ENCODE peak calls at places on chromosome 12, in five cellular contexts. K is stomach, P is endodermal cell, Y is fibroblast of mammary gland, N is prostate gland. O is an unnamed sample.

GRCh38 chr12:1668833-1669543 is 21.9 kb upstream of the ADIPOR2 start:
- DNase-seq in K (no peak), P (peak), Y (no peak), N (no peak), O (no peak)

GRCh38 chr12:24232531-24232930 is 283.1 kb upstream of the SOX5 start:
- DNase-seq in K (no peak), P (no peak), Y (no peak), N (no peak), O (no peak)

GRCh38 chr12:103546959-103547358 is 40.1 kb upstream of the STAB2 start:
- DNase-seq in K (no peak), P (no peak), Y (no peak), N (no peak), O (no peak)

GRCh38 chr12:105672576-105672975 is 342.1 kb downstream of the C12orf75 start:
- DNase-seq in K (peak), P (no peak), Y (no peak), N (no peak), O (peak)

GRCh38 chr12:78835493-78835892 is 29.1 kb upstream of the SYT1 start:
- DNase-seq in K (no peak), P (peak), Y (no peak), N (no peak), O (no peak)

GRCh38 chr12:62426095-62426488 is 40.5 kb upstream of the MON2 start:
- DNase-seq in K (no peak), P (no peak), Y (peak), N (no peak), O (peak)

GRCh38 chr12:3293013-3293412 is 198.0 kb upstream of the PRMT8 start:
- DNase-seq in K (no peak), P (no peak), Y (no peak), N (no peak), O (no peak)

GRCh38 chr12:106634206-106634605 is 51.4 kb downstream of the RFX4 start:
- DNase-seq in K (no peak), P (no peak), Y (no peak), N (no peak), O (no peak)

GRCh38 chr12:55720894-55721444 is 776 bp downstream of the RDH5 start:
- DNase-seq in K (peak), P (peak), Y (peak), N (peak), O (peak)

GRCh38 chr12:108514468-108514972 is 557 bp upstream of the FICD start:
- DNase-seq in K (no peak), P (no peak), Y (no peak), N (no peak), O (no peak)

GRCh38 chr12:116717466-116718457 is 20.1 kb downstream of the SPRING1 start:
- DNase-seq in K (no peak), P (no peak), Y (peak), N (no peak), O (peak)

GRCh38 chr12:116594325-116595038 is 35.3 kb downstream of the MAP1LC3B2 start:
- DNase-seq in K (no peak), P (no peak), Y (no peak), N (no peak), O (no peak)

GRCh38 chr12:9799961-9800360 is 27.3 kb upstream of the KLRF1 start:
- DNase-seq in K (no peak), P (no peak), Y (peak), N (no peak), O (no peak)

GRCh38 chr12:19440916-19441315 is 1.6 kb downstream of the AEBP2 start:
- DNase-seq in K (no peak), P (no peak), Y (no peak), N (no peak), O (peak)

GRCh38 chr12:124884587-124885438 is 21.1 kb upstream of the SCARB1 start:
- DNase-seq in K (peak), P (peak), Y (no peak), N (no peak), O (no peak)

GRCh38 chr12:31245822-31246469 is 80.0 kb downstream of the SINHCAF start:
- DNase-seq in K (no peak), P (peak), Y (no peak), N (no peak), O (peak)

GRCh38 chr12:91078501-91078900 is 20.7 kb upstream of the KERA start:
- DNase-seq in K (no peak), P (no peak), Y (no peak), N (no peak), O (no peak)

GRCh38 chr12:70372881-70373280 is 6.8 kb downstream of the KCNMB4 start:
- DNase-seq in K (no peak), P (no peak), Y (no peak), N (no peak), O (no peak)

GRCh38 chr12:4813741-4814140 is 93.5 kb downstream of the GALNT8 start:
- DNase-seq in K (no peak), P (no peak), Y (no peak), N (no peak), O (no peak)

GRCh38 chr12:50928392-50928791 is 24.0 kb upstream of the HIGD1C start:
- DNase-seq in K (no peak), P (no peak), Y (no peak), N (peak), O (no peak)

GRCh38 chr12:48159976-48160525 is 2.7 kb upstream of the ASB8 start:
- DNase-seq in K (no peak), P (no peak), Y (no peak), N (no peak), O (no peak)

GRCh38 chr12:104643921-104644669 is 187.3 kb downstream of the CHST11 start:
- DNase-seq in K (peak), P (no peak), Y (no peak), N (no peak), O (peak)

GRCh38 chr12:100920493-100920892 is 125.9 kb downstream of the ANO4 start:
- DNase-seq in K (no peak), P (no peak), Y (no peak), N (no peak), O (no peak)

GRCh38 chr12:130800312-130800711 is 38.7 kb downstream of the STX2 start:
- DNase-seq in K (no peak), P (no peak), Y (no peak), N (no peak), O (no peak)

GRCh38 chr12:69679119-69679518 is 20.0 kb downstream of the BEST3 start:
- DNase-seq in K (no peak), P (no peak), Y (peak), N (no peak), O (peak)

GRCh38 chr12:131094831-131095805 is 141.4 kb downstream of the ADGRD1 start:
- DNase-seq in K (no peak), P (peak), Y (no peak), N (no peak), O (no peak)

GRCh38 chr12:14264777-14265176 is 100.7 kb upstream of the ATF7IP start:
- DNase-seq in K (no peak), P (no peak), Y (no peak), N (no peak), O (no peak)

GRCh38 chr12:52091869-52092268 is 12.4 kb downstream of the SMIM41 start:
- DNase-seq in K (peak), P (no peak), Y (no peak), N (no peak), O (no peak)

GRCh38 chr12:47817272-47818006 is 2.3 kb downstream of the HDAC7 start:
- DNase-seq in K (no peak), P (peak), Y (peak), N (no peak), O (no peak)

GRCh38 chr12:32494676-32495075 is 95.3 kb downstream of the FGD4 start:
- DNase-seq in K (no peak), P (no peak), Y (no peak), N (no peak), O (no peak)

GRCh38 chr12:84924956-84925355 is 12.4 kb upstream of the SLC6A15 start:
- DNase-seq in K (no peak), P (no peak), Y (peak), N (no peak), O (peak)

DNA sequence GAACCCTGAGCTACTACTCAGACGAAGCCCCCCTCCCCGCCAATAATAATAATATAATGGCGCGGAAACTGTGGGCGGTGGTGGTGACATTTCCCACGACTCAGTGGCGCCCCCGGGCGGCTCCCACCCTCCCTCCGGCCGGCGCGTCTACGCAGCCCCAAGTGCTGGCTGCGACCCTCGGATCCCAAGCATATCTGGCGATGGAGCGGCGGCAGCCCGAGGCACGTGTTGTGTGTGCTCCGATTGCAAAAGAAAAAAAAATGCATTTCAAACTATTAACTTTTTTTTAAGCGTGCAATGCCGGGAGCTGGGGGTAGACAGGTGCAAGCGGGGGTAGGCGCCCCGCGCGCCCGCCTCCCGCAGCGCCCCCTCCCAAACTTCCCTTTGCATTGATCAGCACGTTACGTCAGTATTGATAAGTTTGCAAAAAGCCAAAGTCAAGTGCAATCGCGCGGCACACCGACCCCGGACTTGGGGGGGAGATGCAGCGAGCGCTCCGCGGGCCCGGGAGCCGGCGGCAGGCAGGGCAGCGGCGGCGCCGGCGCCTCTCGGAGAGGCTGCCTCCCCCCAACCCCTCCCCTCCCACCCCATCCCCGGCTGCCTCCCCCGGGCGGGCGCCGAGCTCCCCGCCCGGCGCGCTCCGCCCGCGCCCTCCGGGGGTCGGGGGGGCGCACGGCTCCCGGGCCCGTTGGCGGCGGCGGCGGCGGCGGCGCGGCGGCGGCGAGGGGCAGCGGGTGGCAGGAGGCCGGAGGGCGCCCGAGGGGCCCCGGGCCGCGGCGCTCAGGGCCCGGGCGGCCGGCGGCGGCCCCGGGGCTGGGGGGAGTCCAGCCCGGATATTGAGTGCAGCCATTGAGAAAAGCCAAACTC is 113.1 kb upstream of the MYL2 start:
- DNase-seq in K (no peak), P (peak), Y (no peak), N (peak), O (no peak)
- TF ChIP-seq CTCF in K (no peak), P (peak), Y (no peak), N (peak), O (no peak)

DNA sequence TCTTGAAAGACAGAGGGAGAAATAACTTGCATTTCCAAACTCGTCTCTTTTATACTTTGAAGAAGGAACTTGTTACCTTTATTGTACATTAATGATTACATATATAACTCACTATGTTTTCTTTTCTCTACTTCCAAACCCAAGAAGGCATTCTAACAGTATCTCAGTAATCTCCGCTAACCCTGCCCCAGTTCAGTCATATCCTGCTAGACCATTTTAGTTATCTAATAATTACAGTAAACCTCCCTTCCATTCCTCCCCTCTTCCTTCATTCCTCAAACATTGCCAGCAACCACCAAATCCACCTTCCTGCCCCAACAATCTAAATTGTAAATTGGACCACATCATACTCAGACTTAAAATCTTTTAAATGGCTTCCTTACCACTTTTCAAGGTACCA is 30.6 kb downstream of the STK38L start:
- DNase-seq in K (no peak), P (no peak), Y (no peak), N (no peak), O (peak)
- H3K4me3 ChIP-seq in K (no peak), P (no peak), Y (no peak), N (no peak), O (no peak)

GRCh38 chr12:57719777-57720605 is 18.6 kb downstream of the AGAP2 start:
- DNase-seq in K (no peak), P (no peak), Y (no peak), N (no peak), O (no peak)

GRCh38 chr12:57722716-57723629 is 15.6 kb downstream of the AGAP2 start:
- DNase-seq in K (no peak), P (peak), Y (no peak), N (no peak), O (no peak)

GRCh38 chr12:57718641-57719528 is 19.7 kb downstream of the AGAP2 start:
- DNase-seq in K (no peak), P (no peak), Y (no peak), N (no peak), O (no peak)

GRCh38 chr12:57723630-57723962 is 14.9 kb downstream of the AGAP2 start:
- DNase-seq in K (no peak), P (no peak), Y (no peak), N (no peak), O (no peak)

DNA sequence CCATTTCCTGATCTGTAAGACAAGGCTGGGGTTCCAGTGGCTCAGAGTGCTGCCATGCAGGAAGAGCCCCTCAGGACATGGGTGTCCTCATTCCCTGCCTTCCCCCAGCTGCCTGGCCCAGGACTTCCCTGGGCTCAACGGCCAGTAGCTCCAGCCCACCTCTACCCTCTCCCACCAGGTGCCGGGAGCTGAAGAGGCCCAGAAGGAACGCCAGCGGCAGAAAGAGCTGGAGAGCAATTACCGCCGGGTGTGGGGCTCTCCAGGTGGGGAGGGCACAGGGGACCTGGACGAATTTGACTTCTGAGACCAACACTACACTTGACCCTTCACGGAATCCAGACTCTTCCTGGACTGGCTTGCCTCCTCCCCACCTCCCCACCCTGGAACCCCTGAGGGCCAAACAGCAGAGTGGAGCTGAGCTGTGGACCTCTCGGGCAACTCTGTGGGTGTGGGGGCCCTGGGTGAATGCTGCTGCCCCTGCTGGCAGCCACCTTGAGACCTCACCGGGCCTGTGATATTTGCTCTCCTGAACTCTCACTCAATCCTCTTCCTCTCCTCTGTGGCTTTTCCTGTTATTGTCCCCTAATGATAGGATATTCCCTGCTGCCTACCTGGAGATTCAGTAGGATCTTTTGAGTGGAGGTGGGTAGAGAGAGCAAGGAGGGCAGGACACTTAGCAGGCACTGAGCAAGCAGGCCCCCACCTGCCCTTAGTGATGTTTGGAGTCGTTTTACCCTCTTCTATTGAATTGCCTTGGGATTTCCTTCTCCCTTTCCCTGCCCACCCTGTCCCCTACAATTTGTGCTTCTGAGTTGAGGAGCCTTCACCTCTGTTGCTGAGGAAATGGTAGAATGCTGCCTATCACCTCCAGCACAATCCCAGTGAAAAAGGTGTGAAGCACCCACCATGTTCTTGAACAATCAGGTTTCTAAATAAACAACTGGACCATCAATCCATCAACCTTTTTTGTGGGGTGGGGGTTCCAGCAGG is 17.6 kb downstream of the AGAP2 start:
- DNase-seq in K (no peak), P (no peak), Y (no peak), N (no peak), O (no peak)
- TF ChIP-seq CTCF in K (no peak), P (no peak), Y (no peak), N (no peak), O (no peak)

GRCh38 chr12:16345105-16345504 is 2.3 kb upstream of the MGST1 start:
- DNase-seq in K (no peak), P (no peak), Y (no peak), N (no peak), O (no peak)

GRCh38 chr12:16347391-16348298 is at the start of gene MGST1:
- DNase-seq in K (peak), P (peak), Y (peak), N (peak), O (peak)

GRCh38 chr12:16349132-16349463 is 1.7 kb downstream of the MGST1 start:
- DNase-seq in K (peak), P (peak), Y (peak), N (peak), O (peak)

GRCh38 chr12:16348435-16349131 is 1.1 kb downstream of the MGST1 start:
- DNase-seq in K (no peak), P (peak), Y (peak), N (no peak), O (peak)

DNA sequence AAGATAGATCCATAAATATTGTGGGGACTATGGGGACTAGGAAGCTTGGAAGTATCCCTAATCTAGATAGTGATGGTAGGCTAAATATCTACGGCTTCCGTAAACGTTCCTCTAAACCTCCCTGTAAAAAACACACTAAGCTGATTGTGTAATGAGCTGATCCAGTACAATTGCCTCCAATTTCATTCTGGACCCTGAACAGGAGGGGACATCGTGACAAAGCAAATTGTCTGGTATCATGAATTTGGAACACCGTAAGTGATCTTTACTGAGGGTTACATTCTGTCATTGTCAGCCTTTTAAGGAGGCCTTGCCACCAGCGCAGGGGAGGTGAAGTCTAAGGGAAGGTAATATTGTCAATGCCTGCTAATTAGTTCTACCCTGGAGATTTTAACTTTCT is 514 bp upstream of the MGST1 start:
- DNase-seq in K (no peak), P (no peak), Y (no peak), N (no peak), O (no peak)
- H3K4me3 ChIP-seq in K (peak), P (peak), Y (peak), N (peak), O (peak)

DNA sequence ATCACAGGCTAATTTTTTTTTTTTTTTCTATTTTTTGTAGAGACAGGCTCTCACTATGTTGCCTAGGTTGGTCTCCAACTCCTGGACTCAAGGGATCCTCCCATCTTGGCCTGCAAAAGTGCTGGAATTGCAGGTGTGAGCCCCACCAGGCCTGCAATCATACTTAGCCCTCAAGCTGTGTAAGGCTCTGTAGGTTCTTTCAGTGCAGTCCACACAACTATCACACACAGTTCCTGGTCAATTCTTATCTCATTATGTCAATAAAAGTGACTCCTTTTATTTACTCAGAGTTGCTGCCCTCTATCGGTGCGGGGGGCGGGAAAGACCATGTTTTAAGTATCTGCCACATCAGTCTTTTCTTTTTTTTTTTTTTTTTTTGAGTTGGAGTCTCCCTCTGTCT is 29.0 kb downstream of the SLC2A3 start:
- DNase-seq in K (peak), P (peak), Y (peak), N (peak), O (peak)
- TF ChIP-seq CTCF in K (peak), P (peak), Y (peak), N (no peak), O (peak)

O was measured in fibroblast of pulmonary artery.